ENCODE peak calls at places on chromosomes 5 and 9, in five cellular contexts. K is left ventricle myocardium inferior, X is tibial artery, F is transverse colon, Y is aorta. V is an unnamed sample.
A peak's percentile ranks its signal among the peaks of the same experiment; 100 is the strongest.

GRCh38 chr9:92140074-92140753 is 25.0 kb upstream of the SPTLC1 start:
- DNase-seq in Y (peak; percentile 86), F (peak; percentile 78), X (peak; percentile 83), K (peak; percentile 73), V (peak; percentile 82)

GRCh38 chr5:59587489-59588337 is 305.8 kb downstream of the PDE4D start:
- DNase-seq in F (peak; percentile 79), X (peak; percentile 70), K (peak; percentile 49), Y (no peak), V (no peak)

GRCh38 chr5:41747291-41747690 is 122.9 kb downstream of the OXCT1 start:
- DNase-seq in Y (no peak), X (no peak), K (no peak), F (no peak), V (peak; percentile 22)

GRCh38 chr9:114588671-114589526 is 1.3 kb downstream of the ATP6V1G1 start:
- DNase-seq in K (no peak), Y (no peak), F (no peak), X (no peak), V (no peak)

GRCh38 chr5:56055859-56056258 is 61.1 kb upstream of the IL6ST start:
- DNase-seq in K (no peak), X (no peak), Y (no peak), F (no peak), V (no peak)

GRCh38 chr5:133531178-133531577 is 81.2 kb downstream of the FSTL4 start:
- DNase-seq in F (no peak), Y (no peak), X (no peak), K (no peak), V (no peak)

GRCh38 chr5:65390208-65390607 is 91.5 kb downstream of the ADAMTS6 start:
- DNase-seq in X (no peak), K (no peak), Y (no peak), F (no peak), V (no peak)

GRCh38 chr5:23014251-23014650 is 161.1 kb upstream of the CDH12 start:
- DNase-seq in K (no peak), X (no peak), Y (no peak), F (no peak), V (no peak)

GRCh38 chr9:88481933-88482332 is 53.0 kb upstream of the NXNL2 start:
- DNase-seq in K (no peak), F (no peak), Y (no peak), X (no peak), V (no peak)

GRCh38 chr5:135535820-135536801 is at the start of gene NEUROG1:
- DNase-seq in K (no peak), X (no peak), F (no peak), Y (no peak), V (no peak)

GRCh38 chr5:180830253-180831138 is 27.9 kb upstream of the MGAT1 start:
- DNase-seq in X (peak; percentile 76), Y (peak; percentile 89), K (peak; percentile 74), F (peak; percentile 85), V (peak; percentile 44)

GRCh38 chr9:93302586-93303257 is 118.8 kb downstream of the WNK2 start:
- DNase-seq in K (no peak), Y (peak; percentile 72), X (peak; percentile 63), F (peak; percentile 73), V (peak; percentile 71)

GRCh38 chr9:90898229-90898628 is 96.6 kb downstream of the SYK start:
- DNase-seq in X (no peak), K (no peak), F (no peak), Y (no peak), V (no peak)

GRCh38 chr5:100890514-100891008 is 12.5 kb downstream of the ST8SIA4 start:
- DNase-seq in F (no peak), K (no peak), X (no peak), Y (no peak), V (no peak)

GRCh38 chr9:25716220-25716872 is 38.1 kb upstream of the TUSC1 start:
- DNase-seq in K (no peak), X (no peak), Y (no peak), F (peak; percentile 15), V (peak; percentile 14)

GRCh38 chr9:100714372-100715099 is 136.7 kb downstream of the CAVIN4 start:
- DNase-seq in Y (no peak), F (peak; percentile 50), X (no peak), K (peak; percentile 30), V (peak; percentile 71)

GRCh38 chr5:53481354-53481886 is 991 bp downstream of the FST start:
- DNase-seq in K (no peak), F (no peak), X (no peak), Y (no peak), V (no peak)

GRCh38 chr9:93960221-93960970 is 5.2 kb upstream of the BARX1 start:
- DNase-seq in F (peak; percentile 43), X (no peak), Y (no peak), K (no peak), V (no peak)

GRCh38 chr5:43157068-43157467 is 35.0 kb upstream of the NIM1K start:
- DNase-seq in F (no peak), X (no peak), Y (no peak), K (no peak), V (no peak)

GRCh38 chr5:138574744-138575193 is 432 bp downstream of the HSPA9 start:
- DNase-seq in Y (no peak), F (no peak), K (no peak), X (no peak), V (no peak)

GRCh38 chr9:129487658-129488483 is 133.0 kb downstream of the C9orf50 start:
- DNase-seq in K (peak; percentile 59), Y (peak; percentile 82), F (no peak), X (peak; percentile 88), V (peak; percentile 58)

GRCh38 chr9:128735373-128735772 is 11.4 kb upstream of the ZDHHC12 start:
- DNase-seq in X (no peak), F (no peak), Y (no peak), K (no peak), V (peak; percentile 79)

GRCh38 chr5:160420331-160420610 is 1.4 kb upstream of the PTTG1 start:
- DNase-seq in X (no peak), K (no peak), Y (no peak), F (no peak), V (no peak)

GRCh38 chr5:69368458-69369368 is 607 bp downstream of the AK6 start:
- DNase-seq in X (no peak), Y (no peak), K (no peak), F (no peak), V (peak; percentile 10)

GRCh38 chr9:93567271-93567959 is 9.0 kb upstream of the PHF2 start:
- DNase-seq in F (no peak), X (peak; percentile 51), Y (no peak), K (no peak), V (peak; percentile 20)

GRCh38 chr5:149833116-149833827 is 103.2 kb downstream of the PPARGC1B start:
- DNase-seq in F (no peak), Y (no peak), K (no peak), X (no peak), V (no peak)

DNA sequence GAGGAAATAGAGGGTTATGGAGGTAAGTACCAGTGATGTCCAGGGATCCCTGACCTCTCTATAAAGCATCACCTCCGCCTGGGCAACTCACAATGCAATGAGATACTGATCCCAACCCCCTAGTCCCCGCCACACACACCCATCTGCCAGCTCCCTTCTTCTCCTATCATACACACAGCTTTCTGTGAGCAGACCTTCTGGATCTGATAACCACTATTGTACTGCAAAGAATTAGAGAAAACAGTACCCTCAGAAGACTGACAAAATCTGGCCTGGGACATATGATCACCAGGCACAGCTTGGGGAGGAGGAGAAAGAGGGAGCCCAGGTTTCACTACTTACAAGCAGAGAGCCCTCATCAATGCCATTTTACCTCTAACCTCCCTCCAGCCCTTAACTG is 249.0 kb downstream of the SEC61B start:
- DNase-seq in X (no peak), F (no peak), K (no peak), Y (no peak), V (no peak)
- H3K4me3 ChIP-seq in X (no peak overlapping the region), F (no peak overlapping the region), K (no peak overlapping the region), Y (no peak overlapping the region), V (no peak overlapping the region)

DNA sequence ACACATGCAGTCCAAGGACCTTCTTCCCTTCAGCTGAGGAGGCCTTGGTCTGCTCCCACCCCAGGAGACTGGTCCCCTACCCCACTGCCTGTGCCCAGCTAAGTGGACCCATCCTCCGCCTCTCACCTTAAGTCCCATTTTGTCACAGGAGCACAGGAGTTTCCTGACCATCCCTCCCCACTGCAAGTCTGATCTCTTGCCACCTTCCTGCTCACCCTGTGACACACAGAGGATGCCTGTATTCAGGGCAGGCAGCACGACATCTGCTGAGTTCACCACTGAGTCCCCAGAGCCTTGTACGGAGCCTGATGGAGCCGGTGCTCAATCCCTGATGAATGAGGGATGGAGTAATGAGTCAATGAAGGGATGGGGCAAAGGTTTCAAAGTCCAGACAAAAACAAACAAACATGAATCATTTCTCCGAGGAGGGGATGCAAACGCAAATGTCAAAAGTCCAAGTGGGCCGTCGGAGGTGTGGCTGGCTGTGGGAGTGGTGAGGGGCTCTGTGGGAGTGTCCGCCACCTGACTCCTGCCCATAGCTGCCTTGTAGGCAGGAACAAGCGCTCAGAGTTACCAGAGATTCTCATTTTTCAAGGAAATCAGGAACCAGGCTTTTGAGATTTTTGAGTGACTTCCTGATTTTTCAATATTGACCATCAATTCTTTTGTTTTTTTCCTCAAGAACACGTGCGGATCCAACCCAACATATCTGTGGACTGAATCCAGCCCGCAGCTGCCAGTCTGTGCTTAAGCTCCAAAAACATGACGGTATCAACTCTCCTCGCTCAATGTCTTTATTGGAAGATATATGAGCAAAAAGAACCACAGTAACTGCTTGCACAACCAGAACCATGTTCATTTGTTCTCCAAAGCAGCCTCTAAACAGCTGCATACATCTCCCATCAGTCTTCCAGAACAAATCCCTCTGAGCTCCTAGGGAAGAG is 4.4 kb downstream of the RAPGEF1 start:
- DNase-seq in F (peak; percentile 72), X (no peak), Y (no peak), K (no peak), V (peak; percentile 28)
- H3K4me1 ChIP-seq in F (peaks cover 90% of the 10 kb centered on the region), X (no peaks in the 10 kb centered on the region), Y (peaks cover 8% of the 10 kb centered on the region), K (peaks cover 93% of the 10 kb centered on the region), V (peaks cover 63% of the 10 kb centered on the region)

GRCh38 chr9:104795857-104796256 is 31.9 kb downstream of the NIPSNAP3B start:
- DNase-seq in K (no peak), F (no peak), Y (no peak), X (no peak), V (no peak)

GRCh38 chr9:104800068-104800785 is 36.3 kb downstream of the NIPSNAP3B start:
- DNase-seq in Y (no peak), X (no peak), F (no peak), K (no peak), V (no peak)

GRCh38 chr9:104798209-104798995 is 34.5 kb downstream of the NIPSNAP3B start:
- DNase-seq in Y (no peak), F (no peak), K (no peak), X (no peak), V (no peak)

GRCh38 chr9:104794070-104794469 is 30.1 kb downstream of the NIPSNAP3B start:
- DNase-seq in Y (no peak), F (no peak), K (no peak), X (no peak), V (no peak)

GRCh38 chr9:104795082-104795481 is 31.2 kb downstream of the NIPSNAP3B start:
- DNase-seq in X (no peak), Y (no peak), F (no peak), K (no peak), V (no peak)
- H3K27me3 ChIP-seq in X (no peaks in the 10 kb centered on the region), Y (no peaks in the 10 kb centered on the region), F (no peaks in the 10 kb centered on the region), K (no peaks in the 10 kb centered on the region), V (peaks cover 7% of the 10 kb centered on the region)

GRCh38 chr5:151258771-151259170 is 5.8 kb downstream of the GM2A start:
- DNase-seq in K (no peak), Y (no peak), X (no peak), F (no peak), V (no peak)

GRCh38 chr5:151259931-151260330 is 6.9 kb downstream of the GM2A start:
- DNase-seq in X (no peak), F (no peak), K (no peak), Y (no peak), V (no peak)

GRCh38 chr5:151255621-151256286 is 2.8 kb downstream of the GM2A start:
- DNase-seq in Y (no peak), X (no peak), K (no peak), F (peak; percentile 29), V (no peak)

GRCh38 chr5:151254533-151254932 is 1.5 kb downstream of the GM2A start:
- DNase-seq in F (no peak), X (no peak), K (no peak), Y (no peak), V (no peak)

GRCh38 chr5:151257731-151258715 is 5.0 kb downstream of the GM2A start:
- DNase-seq in K (no peak), F (peak; percentile 27), Y (peak; percentile 66), X (no peak), V (no peak)
- H3K4me3 ChIP-seq in K (no peak overlapping the region), F (no peak overlapping the region), Y (no peak overlapping the region), X (no peak overlapping the region), V (no peak overlapping the region)